ENCODE peak calls at places on chromosomes 4 and X, in six cellular contexts. D is NCI-H774, W is upper lobe of right lung, I is GM06990, E is PC-3, V is SW480. T is an unnamed sample.

GRCh38 chr4:122873146-122873545 is 46.5 kb downstream of the FGF2 start:
- DNase-seq in W (no peak), V (no peak), D (no peak), E (no peak), I (no peak), T (no peak)

GRCh38 chr4:64340243-64341110 is 68.8 kb downstream of the TECRL start:
- DNase-seq in W (no peak), I (no peak), V (no peak), D (no peak), E (no peak), T (no peak)

GRCh38 chr4:1002131-1002630 is 9.0 kb upstream of the SLC26A1 start:
- DNase-seq in E (no peak), V (no peak), D (no peak), W (peak), I (no peak), T (no peak)

GRCh38 chr4:150367326-150367725 is 214.6 kb upstream of the MAB21L2 start:
- DNase-seq in V (no peak), D (peak), E (no peak), W (no peak), I (no peak), T (no peak)

GRCh38 chr4:41384992-41385391 is 128.3 kb downstream of the UCHL1 start:
- DNase-seq in D (no peak), W (peak), I (no peak), V (no peak), E (no peak), T (no peak)

GRCh38 chr4:56728512-56728911 is 47.4 kb upstream of the HOPX start:
- DNase-seq in W (peak), E (peak), V (no peak), I (no peak), D (peak), T (no peak)

GRCh38 chr4:105058177-105058812 is 88.4 kb upstream of the TET2 start:
- DNase-seq in D (no peak), E (peak), W (no peak), V (no peak), I (peak), T (no peak)

GRCh38 chrX:95076449-95076848 is 1402.4 kb downstream of the FAM133A start:
- DNase-seq in I (no peak), E (peak), V (peak), D (peak), W (no peak), T (no peak)

GRCh38 chr4:23268072-23268771 is 575.5 kb downstream of the GBA3 start:
- DNase-seq in D (peak), W (no peak), E (no peak), I (no peak), V (no peak), T (no peak)

GRCh38 chr4:146330392-146330791 is 116.1 kb downstream of the REELD1 start:
- DNase-seq in E (peak), D (no peak), W (no peak), V (no peak), I (no peak), T (no peak)

GRCh38 chrX:42398967-42399631 is 378.9 kb downstream of the PPP1R2C start:
- DNase-seq in D (no peak), W (no peak), V (no peak), E (no peak), I (no peak), T (no peak)

GRCh38 chr4:6917445-6918241 is 8.0 kb downstream of the TBC1D14 start:
- DNase-seq in W (peak), V (peak), I (peak), D (peak), E (peak), T (no peak)

GRCh38 chr4:88765729-88766128 is 68.1 kb upstream of the NAP1L5 start:
- DNase-seq in D (no peak), V (peak), W (no peak), I (no peak), E (peak), T (no peak)

GRCh38 chr4:2946812-2947600 is 16.2 kb downstream of the NOP14 start:
- DNase-seq in V (no peak), D (no peak), E (no peak), W (no peak), I (no peak), T (no peak)

GRCh38 chr4:83342476-83342875 is 7.8 kb upstream of the HPSE start:
- DNase-seq in I (no peak), W (no peak), D (no peak), E (no peak), V (no peak), T (no peak)

GRCh38 chr4:62549601-62550000 is 1349.5 kb downstream of the ADGRL3 start:
- DNase-seq in D (no peak), V (no peak), I (no peak), E (no peak), W (no peak), T (no peak)

GRCh38 chrX:79715448-79715847 is 299.1 kb upstream of the TBX22 start:
- DNase-seq in I (no peak), V (no peak), W (no peak), D (no peak), E (no peak), T (no peak)

T was measured in activated effector memory CD4-positive, alpha-beta T cell treated with Interleukin-2 at 50 U/mL for 16 hours.